ENCODE peak calls at places on chromosomes 6 and 20, in nine cellular contexts. U is hepatocyte, F is IMR-90, Y is right atrium auricular region, G is adrenal gland, S is endothelial cell of umbilical vein, L is suprapubic skin, J is NT2/D1, I is upper lobe of right lung. C is an unnamed sample. For H3K27me3, the result is how much of the 10 kb centered on the place peaks cover.

GRCh38 chr6:117561128-117561527 is 41.2 kb downstream of the GOPC start:
- DNase-seq in L (no peak), G (no peak), I (no peak), Y (no peak), U (no peak), J (no peak), S (no peak), F (peak), C (no peak)

GRCh38 chr6:102355578-102355977 is 962.1 kb downstream of the GRIK2 start:
- DNase-seq in S (no peak), Y (no peak), U (no peak), G (no peak), L (no peak), F (no peak), I (no peak), J (peak), C (no peak)

GRCh38 chr6:170532867-170533488 is 20.1 kb downstream of the PSMB1 start:
- DNase-seq in U (no peak), L (no peak), S (no peak), Y (no peak), J (no peak), I (no peak), G (no peak), F (peak), C (no peak)

GRCh38 chr6:4281341-4282293 is 146.2 kb upstream of the ECI2 start:
- DNase-seq in J (no peak), F (peak), G (peak), L (no peak), U (peak), Y (no peak), S (peak), I (peak), C (no peak)

GRCh38 chr6:124793406-124793805 is 168.8 kb upstream of the RNF217 start:
- DNase-seq in J (no peak), G (no peak), U (no peak), Y (no peak), S (no peak), I (no peak), L (no peak), F (no peak), C (no peak)

GRCh38 chr20:18853946-18854646 is 40.5 kb downstream of the SCP2D1 start:
- DNase-seq in G (no peak), L (no peak), F (no peak), S (no peak), J (no peak), U (no peak), I (no peak), Y (no peak), C (no peak)

GRCh38 chr20:42083280-42083679 is 465.1 kb upstream of the CHD6 start:
- DNase-seq in G (no peak), F (no peak), I (no peak), L (no peak), J (no peak), S (no peak), Y (no peak), U (no peak), C (no peak)

GRCh38 chr6:8113260-8113659 is 10.9 kb upstream of the EEF1E1 start:
- DNase-seq in F (peak), I (no peak), Y (no peak), S (no peak), L (no peak), G (no peak), J (no peak), U (no peak), C (no peak)

GRCh38 chr6:143759666-143760065 is 81.9 kb downstream of the PHACTR2 start:
- DNase-seq in F (peak), L (no peak), Y (no peak), U (no peak), I (no peak), S (peak), G (no peak), J (no peak), C (no peak)

GRCh38 chr20:19314619-19315018 is 102.2 kb downstream of the SLC24A3 start:
- DNase-seq in G (no peak), L (no peak), S (no peak), F (no peak), J (no peak), U (no peak), I (no peak), Y (peak), C (no peak)

GRCh38 chr20:60001027-60001567 is 42.9 kb downstream of the CDH26 start:
- DNase-seq in U (no peak), S (no peak), L (no peak), F (peak), I (no peak), G (no peak), J (no peak), Y (no peak), C (no peak)

GRCh38 chr6:36317623-36318022 is 19.1 kb downstream of the BNIP5 start:
- DNase-seq in J (no peak), L (no peak), I (no peak), F (no peak), S (no peak), U (no peak), G (no peak), Y (no peak), C (no peak)

GRCh38 chr6:53790886-53791285 is 3.9 kb upstream of the LRRC1 start:
- DNase-seq in Y (no peak), G (no peak), J (no peak), S (no peak), L (no peak), I (no peak), U (no peak), F (peak), C (no peak)

GRCh38 chr20:4192378-4193048 is 177.2 kb upstream of the RNF24 start:
- DNase-seq in S (no peak), G (no peak), Y (no peak), F (no peak), L (no peak), I (peak), U (no peak), J (no peak), C (no peak)

GRCh38 chr20:7608246-7608645 is 332.0 kb downstream of the HAO1 start:
- DNase-seq in Y (no peak), L (no peak), G (no peak), J (no peak), U (no peak), I (no peak), S (peak), F (no peak), C (no peak)

GRCh38 chr20:58038123-58038654 is 190.3 kb downstream of the ANKRD60 start:
- DNase-seq in G (peak), L (peak), J (no peak), I (no peak), S (no peak), F (no peak), Y (no peak), U (no peak), C (no peak)

GRCh38 chr6:141351721-141352120 is 781.0 kb upstream of the GJE1 start:
- DNase-seq in S (no peak), U (no peak), J (no peak), L (no peak), G (no peak), F (no peak), Y (no peak), I (no peak), C (no peak)

GRCh38 chr6:47759364-47759763 is 22.5 kb upstream of the OPN5 start:
- DNase-seq in U (no peak), G (no peak), I (no peak), F (no peak), S (no peak), Y (no peak), L (no peak), J (no peak), C (no peak)

GRCh38 chr6:7974553-7974931 is 64.0 kb upstream of the TXNDC5 start:
- DNase-seq in I (no peak), S (no peak), Y (no peak), U (no peak), J (no peak), L (no peak), G (no peak), F (no peak), C (no peak)

GRCh38 chr6:55528624-55529023 is 50.4 kb downstream of the HMGCLL1 start:
- DNase-seq in I (no peak), G (no peak), U (peak), L (no peak), F (peak), S (peak), Y (no peak), J (peak), C (no peak)

GRCh38 chr6:130409394-130410095 is 43.7 kb downstream of the TMEM200A start:
- DNase-seq in F (peak), G (no peak), L (no peak), U (no peak), S (no peak), I (no peak), Y (no peak), J (no peak), C (no peak)

GRCh38 chr20:43844778-43845614 is 69.7 kb upstream of the TOX2 start:
- DNase-seq in L (no peak), G (peak), Y (no peak), U (peak), S (peak), J (no peak), F (peak), I (no peak), C (no peak)

GRCh38 chr6:24126586-24127192 is 674 bp downstream of the NRSN1 start:
- DNase-seq in U (peak), L (no peak), S (peak), Y (no peak), F (peak), G (no peak), I (no peak), J (peak), C (peak)

GRCh38 chr6:151399679-151400078 is 8.3 kb upstream of the ZBTB2 start:
- DNase-seq in U (no peak), F (no peak), S (no peak), I (no peak), G (no peak), Y (no peak), L (no peak), J (no peak), C (no peak)

GRCh38 chr6:30325873-30326445 is 768 bp upstream of the TRIM39 start:
- DNase-seq in L (no peak), Y (no peak), U (peak), G (no peak), I (peak), S (no peak), F (no peak), J (peak), C (peak)

GRCh38 chr20:63007472-63007721 is 633 bp upstream of the BHLHE23 start:
- DNase-seq in J (no peak), F (no peak), L (no peak), I (no peak), G (no peak), S (no peak), U (no peak), Y (no peak), C (no peak)

GRCh38 chr20:63005240-63005861 is 1.4 kb downstream of the BHLHE23 start:
- DNase-seq in I (no peak), F (no peak), G (no peak), U (no peak), L (no peak), Y (no peak), J (no peak), S (no peak), C (no peak)

GRCh38 chr20:63006611-63007471 is at the start of gene BHLHE23:
- DNase-seq in G (no peak), F (no peak), S (no peak), J (peak), L (no peak), U (peak), Y (no peak), I (no peak), C (no peak)

GRCh38 chr20:63004607-63005211 is 2.1 kb downstream of the BHLHE23 start:
- DNase-seq in U (no peak), S (no peak), F (no peak), I (no peak), G (no peak), Y (no peak), L (no peak), J (no peak), C (no peak)

GRCh38 chr20:63005862-63006564 is 751 bp downstream of the BHLHE23 start:
- DNase-seq in L (no peak), S (no peak), U (no peak), Y (no peak), J (no peak), F (peak), I (no peak), G (no peak), C (no peak)
- H3K27me3 ChIP-seq in L (half or more), S (half or more), U (half or more), Y (under half), J (half or more), F (half or more), I (half or more), G (half or more), C (half or more)

DNA sequence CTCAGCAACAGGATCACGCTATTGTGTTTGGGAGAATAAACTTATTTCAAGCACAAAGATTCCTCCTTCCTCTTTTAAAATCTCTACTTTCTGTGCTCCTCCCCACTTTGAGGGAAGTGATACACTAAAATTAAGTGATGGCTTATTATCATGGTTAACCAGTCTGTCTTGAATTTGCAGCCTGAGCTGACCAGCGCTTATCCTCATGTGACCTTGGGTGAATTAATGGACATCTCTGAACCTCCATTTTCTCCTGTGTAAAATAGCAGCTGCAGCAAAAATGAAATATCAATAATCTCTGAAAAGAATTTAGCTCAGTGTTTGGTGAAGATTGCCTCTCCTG is 222.6 kb downstream of the BCAS1 start:
- DNase-seq in F (no peak), G (peak), J (no peak), S (no peak), I (no peak), L (no peak), U (no peak), Y (no peak), C (no peak)
- H3K4me3 ChIP-seq in F (no peak), G (no peak), J (no peak), S (no peak), I (no peak), L (no peak), U (no peak), Y (no peak), C (no peak)

GRCh38 chr6:13242590-13242989 is 85.7 kb downstream of the TBC1D7 start:
- DNase-seq in L (no peak), Y (no peak), F (no peak), I (no peak), J (no peak), S (no peak), G (no peak), U (no peak), C (no peak)

GRCh38 chr6:13241364-13241763 is 87.0 kb downstream of the TBC1D7 start:
- DNase-seq in I (no peak), J (no peak), U (no peak), L (no peak), G (no peak), S (no peak), F (no peak), Y (no peak), C (no peak)

GRCh38 chr6:13239530-13240455 is 88.5 kb downstream of the TBC1D7 start:
- DNase-seq in F (peak), G (no peak), J (no peak), I (no peak), L (no peak), S (no peak), Y (no peak), U (no peak), C (no peak)

GRCh38 chr6:13242178-13242577 is 86.2 kb downstream of the TBC1D7 start:
- DNase-seq in L (no peak), Y (no peak), U (no peak), G (no peak), J (no peak), S (no peak), F (no peak), I (no peak), C (no peak)

DNA sequence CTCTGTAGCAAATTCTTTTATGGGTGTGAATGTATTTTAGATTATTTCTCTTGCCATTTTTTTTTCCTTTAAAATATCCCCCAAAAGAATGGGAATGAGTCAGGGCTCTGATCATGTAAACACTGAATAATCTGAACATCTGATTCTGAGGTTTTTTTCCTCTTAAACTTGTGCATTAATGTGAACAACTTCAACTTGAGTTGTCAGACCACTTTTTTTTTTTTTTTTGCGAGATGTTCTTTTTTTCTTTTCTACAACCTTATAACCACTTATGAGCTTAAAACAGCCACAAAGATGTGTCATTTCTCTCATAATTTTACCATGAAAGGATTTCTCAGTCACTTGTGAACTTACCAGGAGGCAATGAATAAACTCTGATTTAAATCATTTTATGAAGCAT is 85.3 kb downstream of the TBC1D7 start:
- DNase-seq in G (no peak), U (no peak), L (no peak), S (no peak), Y (no peak), F (peak), I (no peak), J (no peak), C (no peak)
- H3K27me3 ChIP-seq in G (under half), U (under half), L (under half), S (under half), Y (under half), F (under half), I (under half), J (under half), C (under half)

GRCh38 chr6:157990321-157991066 is 8.8 kb downstream of the SYNJ2 start:
- DNase-seq in U (no peak), F (no peak), S (no peak), G (no peak), J (no peak), Y (no peak), L (no peak), I (peak), C (no peak)
- H3K4me3 ChIP-seq in U (no peak), F (no peak), S (no peak), G (no peak), J (no peak), Y (no peak), L (no peak), I (no peak), C (no peak)

GRCh38 chr6:16227048-16227562 is 11.3 kb upstream of the GMPR start:
- DNase-seq in S (no peak), I (no peak), F (no peak), J (no peak), U (no peak), G (no peak), Y (no peak), L (no peak), C (no peak)
- H3K27me3 ChIP-seq in S (under half), I (under half), F (under half), J (under half), U (under half), G (under half), Y (under half), L (under half), C (under half)

C was measured in tibial nerve.